ENCODE peak calls at places on chromosome 4, in five cellular contexts. H is Calu3, G is GM12891, T is hippocampal formation, E is HT1080. W is an unnamed sample.

GRCh38 chr4:47525154-47525819 is 40.2 kb downstream of the ATP10D start:
- DNase-seq in H (no peak), G (no peak), T (no peak), E (peak; percentile 87), W (no peak)

GRCh38 chr4:94934201-94934600 is 176.4 kb downstream of the BMPR1B start:
- DNase-seq in H (no peak), G (no peak), T (no peak), E (peak; percentile 53), W (no peak)

GRCh38 chr4:52825311-52826090 is 36.6 kb upstream of the RASL11B start:
- DNase-seq in H (no peak), G (no peak), T (no peak), E (peak; percentile 6), W (no peak)

GRCh38 chr4:2814627-2815026 is 21.7 kb downstream of the SH3BP2 start:
- DNase-seq in H (no peak), G (no peak), T (no peak), E (no peak), W (no peak)

GRCh38 chr4:174358823-174359222 is 75.1 kb downstream of the CEP44 start:
- DNase-seq in H (no peak), G (no peak), T (no peak), E (peak; percentile 88), W (no peak)

GRCh38 chr4:75189976-75190375 is 257.1 kb downstream of the PARM1 start:
- DNase-seq in H (no peak), G (no peak), T (no peak), E (no peak), W (no peak)

GRCh38 chr4:98027827-98028226 is 115.4 kb downstream of the STPG2 start:
- DNase-seq in H (peak; percentile 6), G (no peak), T (no peak), E (peak; percentile 84), W (no peak)

GRCh38 chr4:158791588-158791987 is 22.8 kb downstream of the FNIP2 start:
- DNase-seq in H (no peak), G (no peak), T (no peak), E (no peak), W (no peak)

GRCh38 chr4:74217365-74217764 is 59.4 kb downstream of the MTHFD2L start:
- DNase-seq in H (no peak), G (no peak), T (no peak), E (peak; percentile 76), W (no peak)

GRCh38 chr4:47771020-47771419 is 66.8 kb downstream of the CORIN start:
- DNase-seq in H (no peak), G (no peak), T (no peak), E (no peak), W (no peak)

GRCh38 chr4:78618426-78618825 is 66.9 kb downstream of the ANXA3 start:
- DNase-seq in H (no peak), G (no peak), T (no peak), E (no peak), W (no peak)

GRCh38 chr4:140497776-140498636 is at the start of gene MGAT4D:
- DNase-seq in H (peak; percentile 4), G (no peak), T (no peak), E (no peak), W (no peak)

GRCh38 chr4:66691101-66691500 is 854.2 kb downstream of the CENPC start:
- DNase-seq in H (no peak), G (no peak), T (no peak), E (no peak), W (no peak)

GRCh38 chr4:101037938-101038413 is 309.4 kb downstream of the PPP3CA start:
- DNase-seq in H (no peak), G (no peak), T (no peak), E (peak; percentile 44), W (no peak)

GRCh38 chr4:951594-952468 is 19.6 kb downstream of the TMEM175 start:
- DNase-seq in H (no peak), G (no peak), T (no peak), E (no peak), W (no peak)

GRCh38 chr4:122224348-122224747 is 72.2 kb downstream of the BLTP1 start:
- DNase-seq in H (no peak), G (no peak), T (no peak), E (peak; percentile 22), W (no peak)

GRCh38 chr4:10079256-10079655 is 37.3 kb downstream of the WDR1 start:
- DNase-seq in H (no peak), G (no peak), T (no peak), E (no peak), W (no peak)

GRCh38 chr4:182264139-182264752 is 21.0 kb downstream of the TENM3 start:
- DNase-seq in H (no peak), G (no peak), T (no peak), E (no peak), W (peak; percentile 23)

GRCh38 chr4:129342820-129343219 is 246.9 kb downstream of the C4orf33 start:
- DNase-seq in H (no peak), G (no peak), T (no peak), E (peak; percentile 75), W (no peak)

W was measured in lower leg skin.